ENCODE peak calls at places on chromosomes 2 and 18, in ten cellular contexts. X is fibroblast of villous mesenchyme; V is spleen; Z is endodermal cell; Q is right lobe of liver; U is SK-N-MC; I is effector memory CD4-positive, alpha-beta T cell; R is HL-60; B is cardiac muscle cell; S is astrocyte of the spinal cord. K is an unnamed sample.

GRCh38 chr2:73386342-73386868 is 769 bp downstream of the ALMS1 start:
- DNase-seq in V (no peak), S (no peak), B (no peak), I (peak), U (no peak), Q (no peak), X (no peak), R (no peak), Z (no peak), K (no peak)

GRCh38 chr2:162184362-162184761 is 32.3 kb upstream of the GCG start:
- DNase-seq in U (no peak), R (no peak), Z (no peak), B (no peak), V (no peak), X (no peak), I (no peak), S (no peak), Q (no peak), K (no peak)

GRCh38 chr2:203706403-203706802 is at the start of gene CD28:
- DNase-seq in Q (peak), U (no peak), S (no peak), R (no peak), Z (no peak), I (peak), B (no peak), X (no peak), V (peak), K (peak)

GRCh38 chr2:215370116-215370965 is 58.5 kb downstream of the ATIC start:
- DNase-seq in U (no peak), B (peak), R (no peak), S (peak), V (no peak), Z (no peak), I (no peak), Q (no peak), X (no peak), K (no peak)

GRCh38 chr2:136238552-136239346 is 120.8 kb upstream of the CXCR4 start:
- DNase-seq in I (peak), S (peak), Q (no peak), B (peak), Z (peak), V (no peak), X (peak), R (peak), U (no peak), K (peak)

GRCh38 chr2:42567806-42568429 is 514 bp upstream of the MTA3 start:
- DNase-seq in Q (peak), U (no peak), Z (peak), I (no peak), X (peak), S (peak), V (peak), R (no peak), B (peak), K (peak)

GRCh38 chr2:83462881-83463280 is 996.2 kb downstream of the SUCLG1 start:
- DNase-seq in Q (no peak), R (no peak), Z (no peak), B (no peak), X (no peak), V (no peak), I (no peak), U (no peak), S (no peak), K (no peak)

GRCh38 chr2:229920011-229920781 is 1.6 kb downstream of the TRIP12 start:
- DNase-seq in R (no peak), B (no peak), V (peak), S (peak), Q (no peak), Z (peak), U (no peak), I (peak), X (no peak), K (peak)

GRCh38 chr2:67322361-67323001 is 74.7 kb upstream of the ETAA1 start:
- DNase-seq in I (no peak), Q (no peak), S (peak), U (no peak), X (peak), R (no peak), V (no peak), B (peak), Z (peak), K (peak)

GRCh38 chr2:174836345-174836999 is 72.2 kb upstream of the CHRNA1 start:
- DNase-seq in I (no peak), B (peak), V (no peak), Q (no peak), S (peak), R (no peak), X (peak), Z (no peak), U (no peak), K (peak)

GRCh38 chr2:196459539-196459938 is 180.0 kb upstream of the CCDC150 start:
- DNase-seq in I (no peak), B (peak), V (no peak), R (no peak), Q (no peak), U (no peak), S (peak), X (peak), Z (no peak), K (no peak)

GRCh38 chr2:114610677-114611076 is 168.2 kb downstream of the DPP10 start:
- DNase-seq in R (no peak), Z (peak), S (no peak), Q (no peak), V (no peak), X (no peak), U (no peak), I (no peak), B (no peak), K (no peak)

GRCh38 chr18:48833701-48834394 is 116.9 kb downstream of the SMAD7 start:
- DNase-seq in U (no peak), Z (peak), X (peak), V (peak), B (peak), R (no peak), S (peak), Q (peak), I (peak), K (peak)

GRCh38 chr2:55985406-55985805 is 61.8 kb upstream of the EFEMP1 start:
- DNase-seq in Q (no peak), B (peak), Z (no peak), X (peak), U (no peak), I (no peak), S (no peak), R (no peak), V (no peak), K (no peak)

GRCh38 chr2:26178746-26179436 is 6.0 kb downstream of the GAREM2 start:
- DNase-seq in V (peak), Z (peak), B (peak), X (peak), U (no peak), Q (no peak), I (no peak), R (no peak), S (no peak), K (peak)

GRCh38 chr2:61720911-61721310 is 132.9 kb downstream of the FAM161A start:
- DNase-seq in Q (no peak), V (no peak), S (no peak), B (no peak), U (no peak), I (no peak), R (no peak), Z (no peak), X (no peak), K (no peak)

GRCh38 chr18:40570615-40571014 is 1384.4 kb upstream of the PIK3C3 start:
- DNase-seq in B (no peak), U (no peak), R (no peak), Q (no peak), X (no peak), S (no peak), V (no peak), I (no peak), Z (no peak), K (no peak)

GRCh38 chr2:95313296-95314265 is 16.4 kb downstream of the KCNIP3 start:
- DNase-seq in U (no peak), X (no peak), Z (no peak), B (no peak), V (peak), I (no peak), R (no peak), S (no peak), Q (no peak), K (no peak)

GRCh38 chr2:161988589-161988988 is 85.4 kb downstream of the DPP4 start:
- DNase-seq in V (no peak), U (no peak), S (no peak), Z (peak), B (no peak), Q (no peak), X (no peak), I (no peak), R (no peak), K (no peak)

GRCh38 chr2:20539776-20540586 is 93.1 kb downstream of the RHOB start:
- DNase-seq in S (no peak), U (no peak), Q (peak), X (no peak), R (no peak), I (no peak), V (peak), B (no peak), Z (no peak), K (no peak)

GRCh38 chr2:235553696-235554100 is 59.9 kb downstream of the AGAP1 start:
- DNase-seq in Z (no peak), V (peak), I (no peak), S (peak), R (no peak), B (no peak), Q (peak), X (no peak), U (no peak), K (peak)

GRCh38 chr2:240302041-240302440 is 133.4 kb upstream of the GPC1 start:
- DNase-seq in Z (no peak), B (no peak), I (no peak), U (no peak), R (no peak), Q (no peak), X (no peak), S (no peak), V (peak), K (no peak)

GRCh38 chr2:113171359-113172075 is 2.3 kb upstream of the PSD4 start:
- DNase-seq in Q (no peak), I (no peak), Z (peak), R (no peak), S (no peak), V (peak), B (no peak), X (no peak), U (no peak), K (no peak)

GRCh38 chr2:127080941-127081769 is 25.8 kb downstream of the BIN1 start:
- DNase-seq in Z (no peak), V (peak), R (no peak), U (no peak), S (no peak), X (peak), Q (no peak), B (no peak), I (peak), K (peak)

GRCh38 chr2:188601927-188602326 is 310.3 kb downstream of the GULP1 start:
- DNase-seq in B (no peak), R (no peak), Z (no peak), S (peak), Q (no peak), V (no peak), I (no peak), X (no peak), U (peak), K (no peak)

GRCh38 chr2:46101557-46102220 is 195.5 kb upstream of the EPAS1 start:
- DNase-seq in U (no peak), V (no peak), S (no peak), X (no peak), B (no peak), Q (no peak), Z (no peak), I (no peak), R (no peak), K (no peak)

GRCh38 chr2:120929829-120930228 is 194.2 kb downstream of the GLI2 start:
- DNase-seq in Q (no peak), X (no peak), Z (no peak), I (no peak), S (no peak), U (no peak), B (no peak), V (no peak), R (no peak), K (no peak)

GRCh38 chr18:48750485-48751175 is 200.1 kb downstream of the SMAD7 start:
- DNase-seq in Q (no peak), R (no peak), Z (no peak), X (no peak), I (no peak), U (no peak), V (peak), B (peak), S (peak), K (no peak)

GRCh38 chr2:234422895-234423505 is 73.9 kb downstream of the ARL4C start:
- DNase-seq in Q (no peak), S (peak), I (peak), Z (no peak), V (peak), X (no peak), B (no peak), U (no peak), R (no peak), K (peak)

GRCh38 chr18:10234281-10234680 is 220.2 kb upstream of the APCDD1 start:
- DNase-seq in Q (no peak), U (no peak), R (no peak), B (peak), Z (no peak), X (no peak), S (no peak), V (no peak), I (no peak), K (no peak)

GRCh38 chr18:45275367-45276113 is 339.7 kb upstream of the SLC14A2 start:
- DNase-seq in Q (no peak), I (no peak), V (no peak), S (peak), X (peak), Z (no peak), R (peak), U (peak), B (peak), K (peak)

GRCh38 chr2:215884741-215885140 is 128.6 kb downstream of the MREG start:
- DNase-seq in U (no peak), B (peak), Z (no peak), Q (no peak), R (no peak), S (peak), X (no peak), I (no peak), V (no peak), K (no peak)

GRCh38 chr2:2503864-2504418 is 172.9 kb upstream of the MYT1L start:
- DNase-seq in X (no peak), S (no peak), R (no peak), I (no peak), V (no peak), Z (no peak), B (no peak), U (no peak), Q (no peak), K (no peak)

GRCh38 chr2:240922234-240922981 is 16.3 kb downstream of the CROCC2 start:
- DNase-seq in X (no peak), B (no peak), V (peak), I (no peak), U (no peak), R (no peak), Z (peak), S (no peak), Q (peak), K (no peak)

GRCh38 chr2:224111576-224111975 is 72.5 kb upstream of the SERPINE2 start:
- DNase-seq in X (no peak), V (no peak), U (no peak), I (no peak), B (no peak), Z (no peak), S (peak), Q (no peak), R (no peak), K (no peak)

GRCh38 chr2:222893716-222894115 is 32.9 kb downstream of the ACSL3 start:
- DNase-seq in X (no peak), S (no peak), R (no peak), U (no peak), V (no peak), B (no peak), Z (no peak), I (no peak), Q (no peak), K (no peak)

GRCh38 chr2:222052934-222053367 is 245.8 kb downstream of the PAX3 start:
- DNase-seq in R (no peak), I (no peak), Q (no peak), Z (peak), X (no peak), B (no peak), S (no peak), U (peak), V (no peak), K (no peak)

GRCh38 chr2:169366066-169366465 is 3.7 kb upstream of the LRP2 start:
- DNase-seq in R (no peak), U (no peak), V (no peak), Q (no peak), Z (no peak), S (peak), I (no peak), B (no peak), X (peak), K (no peak)

GRCh38 chr2:231483398-231484329 is 19.4 kb upstream of the NCL start:
- DNase-seq in B (peak), V (peak), Q (peak), S (no peak), X (peak), I (peak), Z (peak), R (no peak), U (no peak), K (no peak)
- H3K4me3 ChIP-seq in B (no peak), V (peak), Q (peak), S (no peak), X (peak), I (peak), Z (no peak), R (no peak), U (no peak), K (peak)

DNA sequence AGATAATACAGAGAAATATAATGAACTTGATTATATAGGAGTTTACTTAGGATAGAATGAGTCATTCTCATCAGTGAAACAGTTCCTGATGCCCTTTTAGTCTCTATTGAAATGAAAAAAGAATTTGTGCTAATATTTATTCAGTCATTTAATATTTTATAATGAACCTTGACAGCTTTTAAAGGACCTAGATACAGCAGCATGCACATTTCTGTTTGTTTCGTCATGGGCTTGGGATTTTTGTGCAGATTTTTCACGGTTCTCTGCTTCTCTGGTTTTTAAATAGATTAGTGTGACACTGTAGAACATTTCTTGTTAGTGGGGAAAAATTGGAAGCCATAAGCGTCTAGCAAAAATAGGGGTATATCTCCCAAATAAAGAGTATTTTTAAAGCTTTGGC is 60.7 kb downstream of the NABP1 start:
- DNase-seq in V (no peak), R (no peak), I (no peak), X (no peak), U (no peak), B (no peak), Q (no peak), Z (no peak), S (no peak), K (no peak)
- H3K4me3 ChIP-seq in V (no peak), R (no peak), I (no peak), X (no peak), U (no peak), B (no peak), Q (no peak), Z (no peak), S (no peak), K (no peak)

GRCh38 chr2:47510745-47511144 is 107.8 kb downstream of the MSH2 start:
- DNase-seq in B (no peak), X (no peak), Q (no peak), S (no peak), R (no peak), U (no peak), V (no peak), I (no peak), Z (peak), K (no peak)

GRCh38 chr2:47509250-47509649 is 106.3 kb downstream of the MSH2 start:
- DNase-seq in I (no peak), U (no peak), X (no peak), V (no peak), B (peak), Q (no peak), Z (no peak), R (no peak), S (no peak), K (no peak)

GRCh38 chr2:47509981-47510380 is 107.0 kb downstream of the MSH2 start:
- DNase-seq in I (no peak), Q (no peak), R (no peak), U (no peak), B (no peak), V (no peak), Z (no peak), S (no peak), X (no peak), K (no peak)

GRCh38 chr2:47506436-47506835 is 103.5 kb downstream of the MSH2 start:
- DNase-seq in S (no peak), X (no peak), V (no peak), B (no peak), Z (peak), Q (no peak), I (no peak), U (no peak), R (no peak), K (no peak)

GRCh38 chr2:47508641-47509040 is 105.7 kb downstream of the MSH2 start:
- DNase-seq in Z (no peak), U (no peak), V (no peak), S (no peak), Q (no peak), X (no peak), R (no peak), B (no peak), I (no peak), K (no peak)
- H3K4me3 ChIP-seq in Z (no peak), U (no peak), V (no peak), S (no peak), Q (no peak), X (no peak), R (no peak), B (no peak), I (no peak), K (no peak)

GRCh38 chr2:45000341-45000901 is 8.8 kb downstream of the SIX2 start:
- DNase-seq in Z (peak), V (no peak), I (no peak), B (peak), Q (peak), U (no peak), R (no peak), X (no peak), S (no peak), K (no peak)
- H3K4me3 ChIP-seq in Z (peak), V (no peak), I (no peak), B (peak), Q (peak), U (no peak), R (no peak), X (no peak), S (no peak), K (no peak)

GRCh38 chr2:172105715-172106124 is 3.0 kb upstream of the DLX2 start:
- DNase-seq in Q (no peak), R (no peak), U (no peak), X (no peak), S (no peak), B (no peak), Z (no peak), I (no peak), V (no peak), K (no peak)

GRCh38 chr2:172102858-172103359 is at the start of gene DLX2:
- DNase-seq in S (peak), I (peak), V (peak), X (peak), Q (peak), B (peak), Z (peak), U (no peak), R (peak), K (peak)

GRCh38 chr2:172101707-172102158 is 967 bp downstream of the DLX2 start:
- DNase-seq in Q (no peak), X (no peak), Z (no peak), B (no peak), U (no peak), V (peak), I (no peak), S (no peak), R (no peak), K (no peak)

GRCh38 chr2:172102159-172102857 is 392 bp downstream of the DLX2 start:
- DNase-seq in R (no peak), Z (peak), Q (no peak), U (no peak), S (no peak), I (no peak), B (no peak), X (peak), V (peak), K (no peak)

DNA sequence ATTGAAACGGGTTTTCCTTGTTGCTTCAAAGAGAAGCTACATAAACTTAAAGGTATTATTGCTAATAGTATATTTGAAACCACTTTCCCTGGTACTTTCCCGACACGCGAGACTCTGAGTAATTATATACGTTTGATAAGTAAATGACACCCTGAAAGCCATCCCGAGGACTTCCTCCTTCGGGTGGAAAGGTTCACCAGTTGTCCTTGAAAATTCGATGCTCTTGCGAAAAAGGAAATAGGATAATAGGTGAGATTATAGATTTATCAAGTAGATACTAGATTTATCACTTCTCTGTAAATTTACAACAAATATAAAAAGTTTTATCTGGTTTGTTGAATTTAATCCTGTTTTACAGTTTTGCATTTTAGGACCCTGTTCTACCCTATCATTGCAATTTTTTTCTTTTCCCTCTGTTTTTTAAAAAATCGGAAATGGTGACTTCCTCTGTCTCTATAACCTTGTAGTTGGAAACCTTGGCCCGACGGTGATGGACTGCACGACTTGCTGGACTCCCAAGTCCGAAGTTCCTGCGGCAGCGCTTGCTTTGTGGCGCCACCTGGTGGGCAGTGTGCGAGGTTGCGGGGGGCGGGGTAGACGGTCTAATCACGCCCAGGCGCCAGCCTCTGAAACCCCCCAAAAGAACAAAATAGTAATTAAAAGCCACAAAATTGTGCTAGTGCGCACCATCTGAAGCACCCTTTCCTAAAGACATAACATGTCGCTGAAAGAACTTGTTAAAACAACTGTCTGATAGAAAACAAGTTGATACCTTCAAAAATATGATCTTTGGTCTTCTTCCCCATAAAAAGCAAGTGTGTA is 982 bp upstream of the DLX2 start:
- DNase-seq in U (no peak), B (peak), X (peak), S (peak), Q (peak), I (peak), Z (peak), V (peak), R (peak), K (peak)
- H3K4me3 ChIP-seq in U (peak), B (peak), X (no peak), S (no peak), Q (no peak), I (no peak), Z (peak), V (no peak), R (peak), K (no peak)